ENCODE peak calls at places on chromosomes 6 and 20, in four cellular contexts. F is HEK293T, E is HepG2, A is K562. G is an unnamed sample.

GRCh38 chr6:112320561-112321300 is 26.4 kb upstream of the RFPL4B start:
- DNase-seq in F (no peak), E (no peak), A (no peak), G (no peak)

GRCh38 chr20:32855387-32855786 is 3.3 kb upstream of the EFCAB8 start:
- DNase-seq in F (no peak), E (no peak), A (no peak), G (no peak)

GRCh38 chr20:23437126-23437894 is 2.2 kb upstream of the CSTL1 start:
- DNase-seq in F (no peak), E (no peak), A (no peak), G (no peak)

GRCh38 chr20:50892394-50892793 is 38.8 kb downstream of the ADNP start:
- DNase-seq in F (no peak), E (no peak), A (no peak), G (no peak)

GRCh38 chr6:130843575-130844320 is 16.5 kb downstream of the SMLR1 start:
- DNase-seq in F (peak), E (peak), A (peak), G (no peak)

GRCh38 chr20:44993343-44993742 is 27.0 kb downstream of the STK4 start:
- DNase-seq in F (no peak), E (no peak), A (peak), G (no peak)

GRCh38 chr6:93786474-93787330 is 367.3 kb upstream of the EPHA7 start:
- DNase-seq in F (no peak), E (no peak), A (no peak), G (peak)

GRCh38 chr6:21123485-21124436 is 469.8 kb upstream of the SOX4 start:
- DNase-seq in F (no peak), E (no peak), A (peak), G (no peak)

GRCh38 chr6:158389188-158389919 is 77.1 kb downstream of the TULP4 start:
- DNase-seq in F (no peak), E (no peak), A (no peak), G (no peak)

GRCh38 chr6:56865081-56865875 is 89.6 kb upstream of the BEND6 start:
- DNase-seq in F (no peak), E (no peak), A (no peak), G (no peak)

GRCh38 chr6:148524976-148525375 is 182.3 kb downstream of the SASH1 start:
- DNase-seq in F (no peak), E (no peak), A (no peak), G (no peak)

GRCh38 chr20:1437222-1437904 is 29.3 kb downstream of the NSFL1C start:
- DNase-seq in F (peak), E (peak), A (peak), G (peak)

GRCh38 chr6:7727150-7727950 is 1.5 kb downstream of the BMP6 start:
- DNase-seq in F (peak), E (no peak), A (no peak), G (peak)

GRCh38 chr6:26170951-26171841 is 84.0 kb downstream of the HFE start:
- DNase-seq in F (no peak), E (no peak), A (no peak), G (no peak)

GRCh38 chr6:34602318-34603111 is 46.4 kb upstream of the SPDEF start:
- DNase-seq in F (no peak), E (peak), A (no peak), G (no peak)

GRCh38 chr6:21171801-21172200 is 421.8 kb upstream of the SOX4 start:
- DNase-seq in F (no peak), E (no peak), A (no peak), G (no peak)

GRCh38 chr20:52103911-52104545 is 87.6 kb downstream of the ZFP64 start:
- DNase-seq in F (peak), E (no peak), A (no peak), G (peak)

GRCh38 chr6:45922728-45923351 is 92.8 kb downstream of the CLIC5 start:
- DNase-seq in F (peak), E (no peak), A (peak), G (peak)

GRCh38 chr6:19866900-19867627 is 29.9 kb downstream of the ID4 start:
- DNase-seq in F (no peak), E (peak), A (no peak), G (no peak)

GRCh38 chr6:138492113-138492512 is 7.2 kb downstream of the NHSL1 start:
- DNase-seq in F (no peak), E (no peak), A (no peak), G (no peak)

GRCh38 chr6:43980004-43980795 is 147.1 kb downstream of the MRPL14 start:
- DNase-seq in F (no peak), E (no peak), A (no peak), G (no peak)

GRCh38 chr6:75834447-75834846 is 85.4 kb downstream of the MYO6 start:
- DNase-seq in F (no peak), E (no peak), A (no peak), G (no peak)

GRCh38 chr6:54624779-54625178 is 221.8 kb upstream of the FAM83B start:
- DNase-seq in F (no peak), E (no peak), A (no peak), G (no peak)

GRCh38 chr20:46367967-46368901 is 38.2 kb downstream of the ELMO2 start:
- DNase-seq in F (no peak), E (peak), A (peak), G (no peak)

GRCh38 chr6:335572-335971 is 43.3 kb downstream of the DUSP22 start:
- DNase-seq in F (no peak), E (no peak), A (no peak), G (no peak)

GRCh38 chr20:47019106-47019824 is 124.6 kb downstream of the EYA2 start:
- DNase-seq in F (no peak), E (no peak), A (no peak), G (no peak)

GRCh38 chr6:35052694-35053565 is 88.2 kb downstream of the TCP11 start:
- DNase-seq in F (no peak), E (no peak), A (no peak), G (peak)

GRCh38 chr6:127855542-127856159 is 45.2 kb downstream of the THEMIS start:
- DNase-seq in F (peak), E (peak), A (no peak), G (peak)

GRCh38 chr6:109767961-109768360 is 76.9 kb downstream of the FIG4 start:
- DNase-seq in F (no peak), E (no peak), A (no peak), G (no peak)

GRCh38 chr6:43297644-43298564 is at the start of gene SLC22A7:
- DNase-seq in F (no peak), E (peak), A (no peak), G (no peak)

GRCh38 chr20:62707281-62707941 is 1.2 kb upstream of the NTSR1 start:
- DNase-seq in F (no peak), E (no peak), A (no peak), G (no peak)

GRCh38 chr6:168415149-168415992 is 25.6 kb upstream of the SMOC2 start:
- DNase-seq in F (no peak), E (no peak), A (no peak), G (no peak)

GRCh38 chr6:149336529-149336928 is 19.0 kb downstream of the TAB2 start:
- DNase-seq in F (no peak), E (no peak), A (no peak), G (no peak)

GRCh38 chr20:59042151-59042795 is at the start of gene PRELID3B:
- DNase-seq in F (no peak), E (peak), A (peak), G (peak)

GRCh38 chr6:140537834-140538680 is 1163.6 kb upstream of the CITED2 start:
- DNase-seq in F (peak), E (peak), A (no peak), G (no peak)

GRCh38 chr20:47868744-47869143 is 83.5 kb upstream of the SULF2 start:
- DNase-seq in F (no peak), E (no peak), A (no peak), G (no peak)

GRCh38 chr6:27604986-27605385 is 132.1 kb upstream of the ZNF184 start:
- DNase-seq in F (peak), E (no peak), A (peak), G (no peak)

GRCh38 chr6:134478764-134479399 is 161.0 kb upstream of the SGK1 start:
- DNase-seq in F (no peak), E (no peak), A (no peak), G (no peak)

GRCh38 chr6:134480593-134480992 is 162.7 kb upstream of the SGK1 start:
- DNase-seq in F (no peak), E (no peak), A (no peak), G (no peak)

GRCh38 chr6:134477991-134478635 is 160.2 kb upstream of the SGK1 start:
- DNase-seq in F (no peak), E (no peak), A (no peak), G (no peak)

GRCh38 chr6:134481953-134482352 is 164.0 kb upstream of the SGK1 start:
- DNase-seq in F (no peak), E (no peak), A (no peak), G (no peak)

DNA sequence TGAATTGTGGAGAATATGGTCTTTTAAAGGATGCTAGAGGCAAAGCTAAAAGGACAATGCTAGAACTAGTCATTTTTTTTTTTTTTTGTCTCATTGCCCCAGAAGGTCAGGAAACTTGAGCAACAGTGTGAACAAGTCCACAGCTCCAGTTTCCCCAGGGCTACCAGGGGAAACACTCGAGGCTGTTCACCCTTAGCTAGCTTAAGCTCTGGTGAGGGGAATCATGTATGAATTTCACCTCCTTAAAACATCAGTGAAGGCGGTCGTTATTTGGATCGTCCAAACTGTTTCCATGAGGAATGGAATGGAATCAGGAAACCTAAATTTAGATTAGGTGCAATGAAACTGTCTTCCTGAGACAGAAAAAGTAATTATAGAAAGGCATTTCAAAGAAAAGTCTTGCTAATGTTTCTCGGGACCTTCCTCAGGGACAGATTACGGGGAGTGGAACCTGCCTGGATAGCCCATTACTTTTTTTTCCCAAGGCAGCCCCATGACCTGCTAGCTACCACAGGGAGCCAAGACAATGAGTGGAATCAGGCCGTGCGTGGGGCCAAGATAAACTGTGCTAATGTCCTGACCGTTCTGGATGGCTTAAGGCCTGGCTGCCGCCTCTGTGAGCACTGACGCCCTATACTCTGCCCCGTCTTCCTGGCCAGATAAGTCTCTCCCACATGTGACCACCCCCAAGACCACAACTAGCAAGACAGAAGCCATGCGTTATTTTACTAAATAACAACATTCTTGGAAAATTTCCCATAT is 164.9 kb upstream of the SGK1 start:
- DNase-seq in F (no peak), E (no peak), A (no peak), G (no peak)
- TF ChIP-seq ELF4 in F (no peak), E (no peak), A (no peak), G (no peak)

DNA sequence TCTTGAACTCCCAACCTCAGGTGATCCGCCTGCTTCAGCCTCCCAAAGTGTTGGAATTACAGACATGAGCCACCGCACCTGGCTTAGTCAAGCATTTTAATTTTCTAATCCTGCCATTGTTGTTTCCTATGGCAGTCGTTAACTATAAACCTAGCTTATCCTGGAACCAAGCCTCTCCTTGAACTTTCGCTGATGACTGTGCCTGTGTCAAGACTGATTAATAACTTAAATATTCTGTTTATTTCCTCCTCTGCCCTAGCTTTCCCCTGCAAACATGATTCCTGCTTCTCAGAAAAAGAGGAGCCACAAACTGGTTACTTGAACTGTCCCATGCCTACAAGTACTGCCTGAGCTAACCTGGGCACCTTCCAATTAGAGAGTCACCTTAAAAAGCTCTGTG is 1.5 kb downstream of the VNN1 start:
- DNase-seq in F (no peak), E (no peak), A (no peak), G (no peak)
- TF ChIP-seq ELF4 in F (no peak), E (no peak), A (no peak), G (no peak)

GRCh38 chr6:16669227-16669626 is 92.0 kb downstream of the ATXN1 start:
- DNase-seq in F (no peak), E (peak), A (no peak), G (no peak)
- TF ChIP-seq ELF4 in F (no peak), E (no peak), A (no peak), G (no peak)

GRCh38 chr20:34201531-34201930 is 39.7 kb upstream of the ASIP start:
- DNase-seq in F (no peak), E (no peak), A (no peak), G (no peak)

GRCh38 chr20:34195355-34195754 is 45.9 kb upstream of the ASIP start:
- DNase-seq in F (peak), E (no peak), A (no peak), G (no peak)

GRCh38 chr20:34200020-34200419 is 41.2 kb upstream of the ASIP start:
- DNase-seq in F (no peak), E (no peak), A (no peak), G (no peak)

DNA sequence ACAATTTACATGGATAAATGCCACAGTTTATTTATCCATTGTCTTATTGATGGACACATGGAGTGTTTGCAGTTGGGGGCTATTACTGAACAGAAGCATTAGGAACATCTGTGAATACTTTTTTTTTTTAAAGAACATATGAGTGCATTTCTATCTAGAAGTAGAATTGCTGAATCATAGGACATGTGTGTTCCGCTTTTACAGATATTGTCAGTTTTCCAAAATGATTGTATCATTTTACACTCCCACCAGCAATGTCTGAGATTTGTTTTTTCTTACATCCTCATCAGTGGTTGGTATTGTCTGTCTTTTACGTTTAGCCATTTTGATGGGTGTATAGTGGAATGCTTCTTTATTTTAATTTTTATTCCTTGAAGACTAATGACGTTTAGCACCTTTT is 42.0 kb upstream of the ASIP start:
- DNase-seq in F (no peak), E (no peak), A (no peak), G (no peak)
- TF ChIP-seq ELF4 in F (no peak), E (no peak), A (no peak), G (no peak)

GRCh38 chr6:129671442-129672344 is 38.3 kb downstream of the ARHGAP18 start:
- DNase-seq in F (no peak), E (peak), A (peak), G (no peak)
- TF ChIP-seq ELF4 in F (no peak), E (no peak), A (peak), G (no peak)